ENCODE peak calls at places on chromosome 5, in five cellular contexts. U is SJCRH30; H is EH; D is kidney; R is naive thymus-derived CD4-positive, alpha-beta T cell. K is an unnamed sample.

GRCh38 chr5:65767565-65767964 is 45.6 kb downstream of the NLN start:
- DNase-seq in U (no peak), H (no peak), D (no peak), R (no peak), K (no peak)

GRCh38 chr5:54844905-54845566 is 140.4 kb downstream of the ESM1 start:
- DNase-seq in U (peak), H (peak), D (no peak), R (peak), K (no peak)

GRCh38 chr5:5461012-5461411 is 38.5 kb downstream of the ICE1 start:
- DNase-seq in U (no peak), H (no peak), D (no peak), R (no peak), K (no peak)

GRCh38 chr5:169350016-169350415 is 49.1 kb upstream of the SLIT3 start:
- DNase-seq in U (no peak), H (peak), D (no peak), R (no peak), K (no peak)

GRCh38 chr5:30069441-30070263 is 1123.8 kb upstream of the CDH6 start:
- DNase-seq in U (no peak), H (no peak), D (peak), R (no peak), K (no peak)

GRCh38 chr5:169801324-169801777 is 164.3 kb downstream of the DOCK2 start:
- DNase-seq in U (no peak), H (peak), D (no peak), R (no peak), K (no peak)

GRCh38 chr5:176620333-176620981 is 9.9 kb downstream of the SNCB start:
- DNase-seq in U (no peak), H (peak), D (peak), R (no peak), K (no peak)

GRCh38 chr5:138597660-138598400 is 22.6 kb upstream of the HSPA9 start:
- DNase-seq in U (no peak), H (peak), D (no peak), R (no peak), K (no peak)

GRCh38 chr5:12659675-12660074 is 755.4 kb upstream of the CTNND2 start:
- DNase-seq in U (no peak), H (no peak), D (no peak), R (no peak), K (no peak)

GRCh38 chr5:171309526-171310333 is 682 bp downstream of the TLX3 start:
- DNase-seq in U (no peak), H (no peak), D (peak), R (no peak), K (peak)

K was measured in ascending aorta.